ENCODE peak calls at places on chromosomes 6 and 20, in ten cellular contexts. B is adrenal gland, K is right lobe of liver, M is gastrocnemius medialis, E is IMR-90, G is heart left ventricle, L is stomach, A is ovary, I is esophagus squamous epithelium, F is suprapubic skin. N is an unnamed sample. For H3K4me1, the result is how much of the 10 kb centered on the place peaks cover.

GRCh38 chr6:105135056-105135455 is 44.8 kb downstream of the POPDC3 start:
- DNase-seq in B (no peak), K (no peak), M (peak), E (peak), G (no peak), L (no peak), A (no peak), I (no peak), F (no peak), N (no peak)

GRCh38 chr6:110813813-110814487 is 1.3 kb downstream of the CDK19 start:
- DNase-seq in B (no peak), K (no peak), M (no peak), E (no peak), G (no peak), L (no peak), A (no peak), I (no peak), F (no peak), N (no peak)

GRCh38 chr6:41692080-41692675 is 43.2 kb downstream of the TFEB start:
- DNase-seq in B (no peak), K (peak), M (no peak), E (no peak), G (no peak), L (no peak), A (no peak), I (no peak), F (no peak), N (no peak)

GRCh38 chr20:38278150-38278549 is 17.6 kb upstream of the KIAA1755 start:
- DNase-seq in B (no peak), K (no peak), M (no peak), E (peak), G (no peak), L (no peak), A (no peak), I (no peak), F (no peak), N (peak)

GRCh38 chr6:159761873-159762680 is at the start of gene ACAT2:
- DNase-seq in B (peak), K (peak), M (peak), E (peak), G (peak), L (peak), A (peak), I (peak), F (peak), N (peak)

GRCh38 chr20:44355503-44356352 is at the start of gene HNF4A:
- DNase-seq in B (no peak), K (peak), M (no peak), E (no peak), G (no peak), L (peak), A (no peak), I (no peak), F (no peak), N (peak)

GRCh38 chr6:13536796-13537526 is 37.4 kb upstream of the SIRT5 start:
- DNase-seq in B (no peak), K (no peak), M (no peak), E (no peak), G (no peak), L (no peak), A (no peak), I (no peak), F (no peak), N (no peak)

GRCh38 chr6:9116026-9116425 is 680.7 kb upstream of the SLC35B3 start:
- DNase-seq in B (no peak), K (no peak), M (no peak), E (peak), G (no peak), L (no peak), A (no peak), I (no peak), F (no peak), N (no peak)

GRCh38 chr6:53107091-53107490 is 41.5 kb downstream of the GCM1 start:
- DNase-seq in B (no peak), K (no peak), M (no peak), E (peak), G (no peak), L (no peak), A (no peak), I (no peak), F (no peak), N (no peak)

GRCh38 chr6:14520536-14520935 is 403.0 kb downstream of the CD83 start:
- DNase-seq in B (no peak), K (no peak), M (no peak), E (no peak), G (no peak), L (no peak), A (no peak), I (no peak), F (no peak), N (no peak)

GRCh38 chr6:153002613-153003293 is at the start of gene MTRF1L:
- DNase-seq in B (peak), K (peak), M (peak), E (peak), G (peak), L (peak), A (peak), I (peak), F (peak), N (peak)
- TF ChIP-seq POLR2A in B (peak), K (peak), M (peak), E (peak), G (peak), L (peak), A (peak), I (peak), F (peak), N (peak)

GRCh38 chr6:7617954-7618764 is 28.2 kb downstream of the SNRNP48 start:
- DNase-seq in B (peak), K (no peak), M (peak), E (peak), G (peak), L (no peak), A (no peak), I (no peak), F (peak), N (no peak)
- TF ChIP-seq CTCF in B (no peak), K (no peak), M (no peak), E (no peak), G (no peak), L (no peak), A (no peak), I (no peak), F (no peak), N (no peak)

GRCh38 chr20:32453467-32454163 is 95.5 kb downstream of the ASXL1 start:
- DNase-seq in B (no peak), K (peak), M (no peak), E (no peak), G (no peak), L (no peak), A (peak), I (no peak), F (no peak), N (no peak)
- H3K4me1 ChIP-seq in B (half or more), K (under half), M (under half), E (under half), G (under half), L (half or more), A (under half), I (under half), F (under half), N (under half)

GRCh38 chr6:403659-404655 is 12.4 kb downstream of the IRF4 start:
- DNase-seq in B (no peak), K (no peak), M (no peak), E (no peak), G (no peak), L (no peak), A (no peak), I (no peak), F (no peak), N (peak)
- TF ChIP-seq POLR2A in B (no peak), K (no peak), M (no peak), E (no peak), G (no peak), L (no peak), A (no peak), I (no peak), F (no peak), N (no peak)

DNA sequence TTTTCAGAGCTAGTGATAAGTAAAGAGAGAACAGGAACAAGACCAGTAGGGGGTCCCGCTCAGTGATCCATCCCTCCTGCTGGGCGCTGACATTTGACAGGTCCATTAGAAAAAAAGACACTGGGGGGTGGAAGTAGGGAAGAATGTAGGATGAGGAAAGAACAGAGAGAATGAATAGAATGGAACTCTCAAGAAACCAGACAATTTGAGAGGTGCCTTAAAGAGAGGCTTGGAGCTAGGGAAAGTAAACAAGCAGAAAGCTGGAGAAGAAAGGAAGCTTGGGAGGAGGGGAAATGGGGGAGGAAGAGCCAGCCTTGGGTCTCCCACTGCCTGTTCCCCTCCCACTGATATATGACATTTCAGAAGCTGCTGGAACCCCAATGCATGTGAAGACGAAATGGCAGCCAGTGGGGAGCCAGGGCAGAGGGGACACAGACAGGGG is 8.4 kb downstream of the GABBR1 start:
- DNase-seq in B (no peak), K (no peak), M (no peak), E (no peak), G (no peak), L (no peak), A (no peak), I (no peak), F (no peak), N (no peak)
- TF ChIP-seq CTCF in B (no peak), K (no peak), M (no peak), E (no peak), G (no peak), L (no peak), A (no peak), I (no peak), F (no peak), N (no peak)

GRCh38 chr20:33531047-33531877 is 41.4 kb downstream of the CBFA2T2 start:
- DNase-seq in B (no peak), K (no peak), M (no peak), E (peak), G (no peak), L (no peak), A (no peak), I (no peak), F (no peak), N (no peak)
- H3K4me1 ChIP-seq in B (under half), K (under half), M (under half), E (under half), G (under half), L (under half), A (under half), I (under half), F (under half), N (under half)

GRCh38 chr20:17570347-17571152 is 675 bp downstream of the DSTN start:
- DNase-seq in B (peak), K (no peak), M (peak), E (peak), G (peak), L (peak), A (peak), I (no peak), F (peak), N (peak)
- TF ChIP-seq POLR2A in B (peak), K (no peak), M (no peak), E (no peak), G (no peak), L (no peak), A (no peak), I (no peak), F (no peak), N (peak)

GRCh38 chr6:121680058-121680457 is 244.6 kb downstream of the GJA1 start:
- DNase-seq in B (no peak), K (no peak), M (no peak), E (no peak), G (no peak), L (no peak), A (no peak), I (no peak), F (no peak), N (no peak)
- TF ChIP-seq CTCF in B (no peak), K (no peak), M (no peak), E (no peak), G (no peak), L (no peak), A (no peak), I (no peak), F (no peak), N (no peak)

DNA sequence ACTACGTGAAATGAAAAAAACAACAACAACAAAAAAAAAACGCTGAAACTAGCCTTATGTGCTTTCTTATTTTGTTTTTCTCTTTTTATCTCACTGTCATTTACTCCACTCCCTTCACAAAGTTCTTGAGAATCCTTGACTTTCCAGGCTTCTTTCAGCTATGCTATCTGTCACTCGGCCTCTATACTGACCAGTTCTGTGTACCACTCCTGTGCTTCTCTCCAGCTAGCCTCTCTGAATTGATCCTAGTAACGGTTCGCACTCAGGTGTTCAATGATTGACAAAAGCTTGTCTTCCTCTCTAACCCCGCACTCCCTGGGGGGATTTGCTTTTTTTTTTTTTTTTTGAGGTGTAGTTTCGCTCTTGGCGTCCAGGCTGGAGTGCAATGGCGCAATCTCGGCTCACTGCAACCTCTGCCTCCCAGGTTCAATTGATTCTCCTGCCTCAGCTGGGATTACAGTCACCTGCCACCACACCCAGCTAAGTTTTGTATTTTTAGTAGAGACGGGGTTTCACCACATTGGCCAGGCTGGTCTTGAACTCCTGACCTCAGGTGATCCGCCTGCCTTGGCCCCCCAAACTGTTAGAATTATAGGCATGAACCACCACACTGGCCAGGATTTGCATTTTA is 31.8 kb downstream of the MLIP start:
- DNase-seq in B (no peak), K (no peak), M (no peak), E (no peak), G (no peak), L (no peak), A (no peak), I (no peak), F (no peak), N (no peak)
- H3K4me1 ChIP-seq in B (under half), K (under half), M (under half), E (under half), G (under half), L (under half), A (under half), I (under half), F (under half), N (under half)

N was measured in Peyer's patch.